ENCODE peak calls at places on chromosome 18, in six cellular contexts. Y, T, D, P, H and L are unnamed samples.

GRCh38 chr18:77597726-77598125 is 348.1 kb downstream of the GALR1 start:
- DNase-seq in Y (no peak), T (no peak), D (no peak), P (no peak), H (no peak), L (no peak)

GRCh38 chr18:58180738-58181353 is 136.8 kb downstream of the NEDD4L start:
- DNase-seq in Y (peak), T (no peak), D (no peak), P (peak), H (peak), L (peak)

GRCh38 chr18:24764766-24765165 is 304.3 kb downstream of the HRH4 start:
- DNase-seq in Y (no peak), T (no peak), D (no peak), P (no peak), H (no peak), L (no peak)

GRCh38 chr18:78713064-78713463 is 266.6 kb upstream of the SALL3 start:
- DNase-seq in Y (no peak), T (no peak), D (no peak), P (peak), H (peak), L (no peak)

GRCh38 chr18:59681521-59682004 is 15.7 kb downstream of the CCBE1 start:
- DNase-seq in Y (no peak), T (no peak), D (no peak), P (no peak), H (no peak), L (no peak)

GRCh38 chr18:70454705-70455322 is 166.0 kb downstream of the SOCS6 start:
- DNase-seq in Y (peak), T (no peak), D (no peak), P (peak), H (peak), L (peak)

GRCh38 chr18:63848159-63848558 is 39.3 kb upstream of the SERPINB2 start:
- DNase-seq in Y (peak), T (no peak), D (no peak), P (peak), H (peak), L (peak)

GRCh38 chr18:27666070-27666469 is 481.0 kb upstream of the CHST9 start:
- DNase-seq in Y (no peak), T (no peak), D (no peak), P (no peak), H (no peak), L (no peak)

GRCh38 chr18:72720116-72720515 is 147.7 kb downstream of the NETO1 start:
- DNase-seq in Y (no peak), T (no peak), D (no peak), P (no peak), H (no peak), L (peak)

GRCh38 chr18:34809697-34810096 is 99.6 kb downstream of the DTNA start:
- DNase-seq in Y (no peak), T (no peak), D (peak), P (no peak), H (no peak), L (peak)

DNA sequence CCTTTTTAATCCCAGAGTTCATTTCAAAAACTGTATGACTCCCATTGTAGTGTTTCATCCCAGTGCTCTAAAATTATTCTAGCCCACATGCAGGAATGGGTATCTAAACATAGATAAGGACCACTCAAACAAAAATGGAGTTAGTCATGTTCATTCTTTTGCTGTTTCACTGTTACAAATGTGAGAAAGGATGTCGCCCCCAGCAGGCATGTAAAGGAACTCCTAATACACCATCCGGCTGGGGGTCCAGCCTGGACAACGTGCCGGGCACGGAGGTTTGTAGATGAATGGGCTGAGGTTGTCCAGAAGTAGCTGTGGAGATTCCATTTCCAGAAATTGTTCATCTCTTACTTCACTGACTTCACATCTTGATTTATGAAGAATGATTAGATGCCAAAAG is 101.9 kb upstream of the RAB12 start:
- DNase-seq in Y (no peak), T (no peak), D (no peak), P (peak), H (no peak), L (no peak)
- TF ChIP-seq CTCF in Y (peak), T (no peak), D (no peak), P (peak), H (no peak), L (peak)

GRCh38 chr18:11309172-11309571 is 159.8 kb upstream of the PIEZO2 start:
- DNase-seq in Y (no peak), T (no peak), D (no peak), P (no peak), H (no peak), L (peak)
- TF ChIP-seq CTCF in Y (no peak), T (no peak), D (no peak), P (peak), H (no peak), L (peak)

GRCh38 chr18:50573679-50574078 is 13.8 kb downstream of the MAPK4 start:
- DNase-seq in Y (no peak), T (no peak), D (no peak), P (no peak), H (no peak), L (peak)
- TF ChIP-seq CTCF in Y (peak), T (no peak), D (no peak), P (peak), H (no peak), L (peak)

GRCh38 chr18:32507093-32507492 is 36.4 kb upstream of the GAREM1 start:
- DNase-seq in Y (no peak), T (no peak), D (no peak), P (no peak), H (no peak), L (no peak)
- TF ChIP-seq CTCF in Y (no peak), T (no peak), D (no peak), P (no peak), H (no peak), L (no peak)

DNA sequence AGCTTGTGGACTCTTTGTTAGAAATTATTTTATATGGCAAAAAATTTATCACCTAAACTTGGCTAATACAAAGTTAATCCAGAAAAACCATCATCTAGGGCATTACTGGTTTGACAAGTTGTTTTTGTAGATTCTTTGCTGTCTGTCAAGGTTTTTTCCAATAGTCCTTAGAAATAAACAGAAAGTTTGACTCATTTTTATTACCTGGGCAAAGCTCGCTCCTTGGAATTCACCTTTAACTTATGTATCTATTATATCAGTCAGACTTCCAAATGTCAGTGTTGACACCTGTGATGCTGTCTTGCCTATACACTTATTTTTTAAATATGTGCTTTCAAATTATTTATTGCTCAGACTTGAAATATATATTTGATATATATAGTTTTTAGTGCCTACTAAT is 21.7 kb downstream of the LAMA3 start:
- DNase-seq in Y (no peak), T (no peak), D (no peak), P (no peak), H (no peak), L (peak)
- TF ChIP-seq CTCF in Y (no peak), T (no peak), D (no peak), P (no peak), H (no peak), L (no peak)